ENCODE peak calls at places on chromosomes 4 and X, in ten cellular contexts. Q is right lobe of liver, Z is lower lobe of right lung, C is uterus, H is GM12865, P is heart right ventricle, F is GM10248, G is left ventricle myocardium inferior, I is A549, D is neural progenitor cell. K is an unnamed sample.

GRCh38 chr4:26861434-26862186 is 969 bp downstream of the STIM2 start:
- DNase-seq in Q (peak; percentile 84), Z (peak; percentile 86), C (peak; percentile 58), H (peak; percentile 90), P (peak; percentile 74), F (peak; percentile 57), G (peak; percentile 76), I (peak; percentile 11), D (peak; percentile 87), K (peak; percentile 85)

GRCh38 chr4:151921371-151921770 is 160.6 kb upstream of the GATB start:
- DNase-seq in Q (no peak), Z (no peak), C (no peak), H (no peak), P (no peak), F (no peak), G (no peak), I (no peak), D (no peak), K (no peak)

GRCh38 chr4:152709675-152710438 is 30.1 kb upstream of the TMEM154 start:
- DNase-seq in Q (no peak), Z (no peak), C (no peak), H (peak; percentile 31), P (no peak), F (peak; percentile 67), G (no peak), I (no peak), D (no peak), K (no peak)

GRCh38 chr4:3703677-3704521 is 62.3 kb upstream of the ADRA2C start:
- DNase-seq in Q (peak; percentile 35), Z (peak; percentile 27), C (no peak), H (no peak), P (no peak), F (no peak), G (peak; percentile 13), I (no peak), D (peak; percentile 69), K (no peak)

GRCh38 chr4:36332023-36332781 is 50.8 kb downstream of the DTHD1 start:
- DNase-seq in Q (no peak), Z (no peak), C (no peak), H (peak; percentile 83), P (no peak), F (no peak), G (no peak), I (no peak), D (peak; percentile 11), K (peak; percentile 62)

GRCh38 chrX:107710617-107711391 is 64.8 kb downstream of the TSC22D3 start:
- DNase-seq in Q (no peak), Z (no peak), C (peak; percentile 45), H (peak; percentile 91), P (peak; percentile 60), F (peak; percentile 74), G (no peak), I (peak; percentile 76), D (peak; percentile 56), K (peak; percentile 69)

GRCh38 chrX:71604141-71604540 is 14.2 kb downstream of the CXCR3 start:
- DNase-seq in Q (no peak), Z (no peak), C (no peak), H (no peak), P (no peak), F (no peak), G (no peak), I (no peak), D (no peak), K (no peak)

GRCh38 chrX:23662853-23663252 is 4.4 kb upstream of the PRDX4 start:
- DNase-seq in Q (no peak), Z (no peak), C (no peak), H (peak; percentile 51), P (no peak), F (peak; percentile 26), G (no peak), I (no peak), D (no peak), K (peak; percentile 31)

GRCh38 chr4:158169516-158169915 is 3.3 kb downstream of the GASK1B start:
- DNase-seq in Q (no peak), Z (no peak), C (no peak), H (no peak), P (no peak), F (no peak), G (no peak), I (no peak), D (no peak), K (no peak)

GRCh38 chr4:47790105-47790504 is 47.8 kb downstream of the CORIN start:
- DNase-seq in Q (no peak), Z (no peak), C (no peak), H (no peak), P (no peak), F (no peak), G (no peak), I (no peak), D (no peak), K (no peak)

GRCh38 chr4:26032572-26033320 is 118.7 kb downstream of the SMIM20 start:
- DNase-seq in Q (no peak), Z (no peak), C (peak; percentile 62), H (no peak), P (no peak), F (no peak), G (no peak), I (no peak), D (no peak), K (no peak)

GRCh38 chr4:158914178-158914577 is 145.4 kb downstream of the FNIP2 start:
- DNase-seq in Q (no peak), Z (no peak), C (no peak), H (no peak), P (no peak), F (no peak), G (no peak), I (peak; percentile 8), D (no peak), K (no peak)

GRCh38 chr4:177255359-177255758 is 54.3 kb upstream of the NEIL3 start:
- DNase-seq in Q (no peak), Z (no peak), C (no peak), H (no peak), P (no peak), F (no peak), G (no peak), I (no peak), D (no peak), K (no peak)

GRCh38 chr4:155539746-155540145 is 126.9 kb upstream of the GUCY1A1 start:
- DNase-seq in Q (no peak), Z (no peak), C (no peak), H (no peak), P (no peak), F (no peak), G (no peak), I (no peak), D (no peak), K (no peak)

GRCh38 chrX:11423949-11424348 is 130.7 kb downstream of the AMELX start:
- DNase-seq in Q (no peak), Z (no peak), C (no peak), H (no peak), P (no peak), F (no peak), G (no peak), I (no peak), D (no peak), K (no peak)
- TF ChIP-seq CTCF in Q (no peak), Z (no peak), C (no peak), H (no peak), P (no peak), F (no peak), G (no peak), I (no peak), D (no peak), K (no peak)

GRCh38 chr4:138857399-138857798 is 158.2 kb upstream of the NOCT start:
- DNase-seq in Q (no peak), Z (no peak), C (no peak), H (no peak), P (no peak), F (no peak), G (no peak), I (no peak), D (no peak), K (no peak)

GRCh38 chr4:138863160-138863559 is 152.4 kb upstream of the NOCT start:
- DNase-seq in Q (no peak), Z (no peak), C (no peak), H (no peak), P (no peak), F (no peak), G (no peak), I (no peak), D (no peak), K (no peak)

GRCh38 chr4:138858419-138858818 is 157.2 kb upstream of the NOCT start:
- DNase-seq in Q (no peak), Z (no peak), C (no peak), H (no peak), P (no peak), F (no peak), G (no peak), I (no peak), D (no peak), K (no peak)

GRCh38 chr4:138859249-138859648 is 156.3 kb upstream of the NOCT start:
- DNase-seq in Q (no peak), Z (no peak), C (no peak), H (no peak), P (no peak), F (no peak), G (no peak), I (no peak), D (no peak), K (no peak)

DNA sequence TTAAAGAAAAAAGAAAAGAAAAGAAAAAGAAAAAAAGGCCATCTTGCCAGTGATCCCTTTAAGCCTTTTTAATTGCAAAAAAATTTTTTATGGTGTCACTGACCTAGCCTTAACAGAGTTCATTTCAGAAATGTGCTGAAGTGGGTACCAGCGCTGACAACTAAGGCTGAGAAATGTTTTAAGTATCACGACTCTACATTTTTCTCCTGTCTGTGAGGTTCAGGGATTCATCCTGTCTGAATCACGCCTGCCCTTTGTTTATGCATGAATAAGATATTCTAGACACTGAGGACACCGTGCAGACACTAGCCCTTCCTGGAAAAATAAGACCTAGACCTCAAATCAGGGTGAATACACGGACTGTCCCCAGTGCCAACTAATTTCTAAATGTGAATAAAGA is 154.5 kb upstream of the NOCT start:
- DNase-seq in Q (no peak), Z (no peak), C (no peak), H (no peak), P (no peak), F (no peak), G (no peak), I (no peak), D (no peak), K (no peak)
- TF ChIP-seq CTCF in Q (no peak), Z (no peak), C (no peak), H (no peak), P (no peak), F (no peak), G (no peak), I (no peak), D (no peak), K (no peak)

GRCh38 chr4:103478729-103479128 is 241.1 kb downstream of the TACR3 start:
- DNase-seq in Q (no peak), Z (no peak), C (no peak), H (no peak), P (no peak), F (no peak), G (no peak), I (no peak), D (no peak), K (no peak)
- TF ChIP-seq CTCF in Q (no peak), Z (no peak), C (no peak), H (no peak), P (no peak), F (peak; percentile 17), G (no peak), I (no peak), D (no peak), K (peak; percentile 3)

DNA sequence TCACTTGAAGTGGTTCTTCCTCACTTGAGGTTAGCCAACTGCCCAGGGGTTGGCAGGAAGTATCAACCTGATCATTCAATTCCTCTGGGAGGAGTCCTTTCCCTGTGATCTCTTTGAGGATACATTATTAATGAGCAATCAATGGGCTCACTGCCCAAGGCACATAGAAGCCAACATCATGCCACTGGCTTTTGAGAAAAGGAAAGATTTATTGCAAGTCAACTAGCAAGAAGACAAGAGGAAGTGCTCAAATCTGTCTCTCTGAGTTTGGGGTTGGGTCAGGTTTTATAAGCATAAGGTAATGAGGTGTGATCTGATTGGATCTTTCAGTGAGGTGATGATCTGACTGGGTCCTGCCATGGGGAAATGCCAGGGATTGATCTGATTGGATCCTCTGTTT is 39.6 kb downstream of the FGFBP1 start:
- DNase-seq in Q (no peak), Z (no peak), C (no peak), H (no peak), P (no peak), F (no peak), G (no peak), I (no peak), D (no peak), K (no peak)
- TF ChIP-seq CTCF in Q (no peak), Z (no peak), C (no peak), H (no peak), P (no peak), F (no peak), G (no peak), I (no peak), D (no peak), K (no peak)

K was measured in GM06990.